ENCODE peak calls at places on chromosomes 3 and 15, in four cellular contexts. N, R, G and J are unnamed samples.

GRCh38 chr3:194062825-194063224 is 73.1 kb upstream of the HES1 start:
- DNase-seq in N (no peak), R (no peak), G (no peak), J (no peak)

GRCh38 chr3:14377838-14378169 is 24.6 kb upstream of the SLC6A6 start:
- DNase-seq in N (no peak), R (no peak), G (peak), J (no peak)

GRCh38 chr3:150743508-150743907 is 19.5 kb downstream of the SIAH2 start:
- DNase-seq in R (no peak), N (no peak), G (no peak), J (no peak)

GRCh38 chr3:8532251-8532831 is 30.7 kb downstream of the LMCD1 start:
- DNase-seq in N (no peak), R (no peak), G (no peak), J (no peak)

GRCh38 chr15:100902436-100903190 is 16.5 kb upstream of the LRRK1 start:
- DNase-seq in R (no peak), G (no peak), N (peak), J (no peak)

GRCh38 chr3:139561959-139562676 is 22.6 kb upstream of the RBP1 start:
- DNase-seq in G (no peak), N (peak), R (peak), J (peak)

GRCh38 chr3:37922721-37923575 is 61.3 kb downstream of the CTDSPL start:
- DNase-seq in G (no peak), N (no peak), R (no peak), J (no peak)

GRCh38 chr15:91469627-91470567 is 369.8 kb downstream of the SV2B start:
- DNase-seq in N (no peak), G (no peak), R (peak), J (no peak)

GRCh38 chr3:155282416-155283091 is 10.9 kb downstream of the STRIT1 start:
- DNase-seq in R (peak), N (peak), G (no peak), J (no peak)

GRCh38 chr15:78147566-78147965 is 1.6 kb upstream of the IDH3A start:
- DNase-seq in R (no peak), G (no peak), N (no peak), J (no peak)

GRCh38 chr15:39657714-39658113 is 76.8 kb downstream of the THBS1 start:
- DNase-seq in N (no peak), G (no peak), R (no peak), J (no peak)

GRCh38 chr3:54817628-54818027 is 110.2 kb downstream of the LRTM1 start:
- DNase-seq in R (no peak), N (no peak), G (no peak), J (no peak)

GRCh38 chr15:70526221-70526973 is 237.0 kb downstream of the UACA start:
- DNase-seq in N (no peak), G (no peak), R (no peak), J (peak)

GRCh38 chr15:69786136-69786701 is 311.5 kb downstream of the TLE3 start:
- DNase-seq in R (no peak), G (no peak), N (no peak), J (no peak)

GRCh38 chr15:53586815-53587214 is 172.6 kb downstream of the WDR72 start:
- DNase-seq in G (no peak), N (peak), R (peak), J (peak)

GRCh38 chr3:134682196-134682880 is 31.5 kb upstream of the KY start:
- DNase-seq in G (no peak), N (no peak), R (no peak), J (no peak)

GRCh38 chr15:35665855-35666536 is 120.0 kb upstream of the DPH6 start:
- DNase-seq in G (no peak), N (no peak), R (no peak), J (no peak)

DNA sequence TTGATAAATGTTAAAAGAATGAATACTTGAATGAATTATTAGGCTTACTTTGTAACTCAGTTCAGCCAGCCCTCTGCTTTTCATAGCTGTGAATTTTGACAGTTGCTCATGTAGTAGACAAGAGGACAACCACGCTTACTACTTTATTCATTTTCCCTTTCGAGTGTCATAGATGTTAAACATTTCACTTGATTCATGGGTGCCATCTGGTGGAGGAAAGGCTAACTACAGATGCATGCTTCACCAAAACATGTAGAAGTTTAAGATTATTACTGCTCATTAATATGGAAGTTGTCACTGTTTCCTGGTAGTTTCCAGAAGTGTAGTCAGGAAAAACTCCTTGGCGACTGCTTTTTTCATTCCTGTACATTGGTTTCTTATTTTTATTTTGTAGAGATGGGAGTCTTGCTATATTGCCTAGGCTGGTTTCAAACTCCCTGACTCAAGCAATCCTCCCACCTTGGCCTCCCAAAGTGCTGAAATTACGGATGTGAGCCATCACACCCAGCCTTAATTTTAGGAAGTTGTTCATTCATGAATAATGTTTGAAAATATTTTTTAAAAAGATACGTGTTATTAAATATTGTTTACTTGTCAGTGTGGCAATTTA is 163.2 kb downstream of the B3GALNT1 start:
- DNase-seq in G (peak), R (peak), N (peak), J (peak)
- TF ChIP-seq TARDBP in G (no peak), R (no peak), N (no peak), J (no peak)

GRCh38 chr3:196737655-196738054 is 2.0 kb upstream of the PAK2 start:
- DNase-seq in R (no peak), N (peak), G (no peak), J (no peak)

GRCh38 chr3:196739671-196740475 is at the start of gene PAK2:
- DNase-seq in N (peak), R (peak), G (peak), J (peak)

GRCh38 chr3:196736670-196737374 is 2.8 kb upstream of the PAK2 start:
- DNase-seq in R (no peak), G (no peak), N (peak), J (no peak)

GRCh38 chr3:196741401-196741761 is 1.7 kb downstream of the PAK2 start:
- DNase-seq in R (no peak), N (no peak), G (no peak), J (no peak)

DNA sequence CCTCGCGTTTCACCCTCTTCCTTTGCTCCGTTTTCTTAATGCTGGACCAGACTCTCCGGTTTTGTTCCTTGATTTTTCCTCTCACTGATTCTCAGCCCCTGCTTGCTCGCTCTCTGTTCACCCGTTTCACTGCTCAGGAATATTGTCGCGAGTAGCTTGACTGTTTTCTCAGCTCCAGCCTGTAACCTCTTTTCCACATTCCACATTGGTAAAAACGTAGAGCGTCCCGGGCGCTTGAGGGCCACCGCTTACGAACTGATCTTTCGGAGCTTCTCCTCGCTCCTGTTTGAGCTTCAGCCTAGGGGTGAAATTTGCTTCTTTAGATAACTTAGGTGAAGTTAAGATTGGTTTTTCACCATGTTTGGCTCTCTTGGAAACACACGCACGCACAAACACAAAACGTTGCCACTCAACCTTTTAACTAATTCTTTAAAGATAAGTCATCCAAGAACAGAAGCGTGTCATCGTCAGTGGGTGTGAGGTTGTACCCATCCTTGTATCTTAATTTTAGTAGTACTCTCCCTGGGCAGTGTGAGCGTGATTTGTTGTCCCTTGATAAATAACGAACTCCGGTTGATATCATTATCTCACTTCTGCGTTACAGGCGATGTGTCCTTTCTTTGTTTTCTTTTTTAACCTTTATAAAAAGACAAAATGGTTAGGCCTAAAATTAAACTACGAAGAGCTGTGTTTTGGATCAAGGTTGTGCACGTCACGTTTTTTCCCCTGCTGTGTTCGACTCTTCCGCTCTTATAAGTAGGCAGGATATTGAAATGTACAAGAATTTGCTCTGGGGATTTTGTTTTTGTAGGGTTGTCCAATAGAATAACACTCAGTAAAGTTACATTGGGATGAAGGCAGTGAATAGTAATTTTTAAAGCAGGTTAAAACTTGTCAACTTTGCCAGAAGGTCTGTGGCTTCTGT is 1.1 kb downstream of the PAK2 start:
- DNase-seq in N (peak), G (no peak), R (no peak), J (peak)
- TF ChIP-seq TARDBP in N (peak), G (no peak), R (no peak), J (no peak)

GRCh38 chr15:38049876-38050275 is 115.4 kb downstream of the TMCO5A start:
- DNase-seq in R (no peak), G (no peak), N (no peak), J (no peak)
- TF ChIP-seq TARDBP in R (no peak), G (no peak), N (no peak), J (no peak)

GRCh38 chr3:36063992-36064391 is 316.3 kb upstream of the STAC start:
- DNase-seq in G (no peak), N (no peak), R (no peak), J (no peak)

GRCh38 chr3:36060950-36061349 is 319.4 kb upstream of the STAC start:
- DNase-seq in N (no peak), G (no peak), R (no peak), J (no peak)

GRCh38 chr3:36065321-36065720 is 315.0 kb upstream of the STAC start:
- DNase-seq in R (no peak), N (no peak), G (no peak), J (no peak)
- TF ChIP-seq TARDBP in R (no peak), N (no peak), G (no peak), J (no peak)

GRCh38 chr15:68203956-68204355 is 1.2 kb downstream of the CALML4 start:
- DNase-seq in R (no peak), G (no peak), N (no peak), J (no peak)

GRCh38 chr15:68201879-68202261 is 3.3 kb downstream of the CALML4 start:
- DNase-seq in N (no peak), G (no peak), R (no peak), J (no peak)

GRCh38 chr15:68204776-68205557 is at the start of gene CALML4:
- DNase-seq in G (no peak), N (peak), R (peak), J (no peak)

GRCh38 chr15:68204361-68204760 is 771 bp downstream of the CALML4 start:
- DNase-seq in G (no peak), N (no peak), R (no peak), J (no peak)

GRCh38 chr15:68203486-68203885 is 1.6 kb downstream of the CALML4 start:
- DNase-seq in R (no peak), G (no peak), N (no peak), J (no peak)
- TF ChIP-seq TARDBP in R (no peak), G (no peak), N (no peak), J (no peak)

GRCh38 chr3:57977755-57978715 is 30.2 kb upstream of the FLNB start:
- DNase-seq in R (no peak), G (no peak), N (peak), J (no peak)
- TF ChIP-seq TARDBP in R (no peak), G (no peak), N (no peak), J (no peak)

GRCh38 chr3:183369626-183370025 is 58.8 kb downstream of the MCF2L2 start:
- DNase-seq in N (no peak), G (no peak), R (no peak), J (no peak)
- TF ChIP-seq TARDBP in N (no peak), G (no peak), R (no peak), J (no peak)

DNA sequence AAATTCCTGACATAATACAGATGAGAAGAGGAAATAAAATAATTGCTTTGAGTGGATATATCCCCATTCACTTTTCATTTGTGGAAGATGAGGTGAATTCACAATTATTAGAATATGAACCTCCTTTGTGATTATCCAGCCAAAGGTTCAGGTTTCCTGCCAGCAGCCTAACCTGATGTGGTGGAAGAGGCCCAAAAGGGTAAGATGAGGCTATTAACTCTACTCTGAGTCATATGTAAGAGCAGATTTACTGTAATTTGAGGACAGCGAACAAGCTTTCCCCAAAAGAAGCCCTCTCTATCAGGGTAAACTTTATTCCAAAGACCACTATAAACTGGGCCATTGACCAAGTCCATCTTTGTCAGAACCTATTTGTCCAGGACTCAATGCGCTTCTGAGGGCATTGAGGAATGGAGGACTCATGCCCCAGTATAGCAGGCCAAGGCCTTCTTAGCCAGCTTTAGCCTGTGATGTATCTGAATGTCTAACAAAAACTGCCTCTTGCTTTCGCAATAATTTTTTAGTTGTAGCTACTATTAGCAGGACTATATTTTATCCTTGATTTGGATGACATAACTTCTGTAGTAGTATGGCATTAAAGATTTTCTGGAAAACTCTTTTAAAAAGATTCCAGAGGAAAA is 91.1 kb upstream of the ARL6 start:
- DNase-seq in G (no peak), N (no peak), R (no peak), J (no peak)
- TF ChIP-seq TARDBP in G (no peak), N (no peak), R (no peak), J (no peak)